ENCODE peak calls at places on chromosomes 1 and 21, in seven cellular contexts. S is mucosa of gallbladder; H is stimulated activated CD4-positive, alpha-beta T cell treated with anti-CD3 and anti-CD28 coated beads, Interleukin-2, amount 100 ng/mL, for 48 hours; P is heart left ventricle; Y is activated T-helper 9 cell treated with anti-CD3 and anti-CD28 coated beads, Interleukin-2, amount 50 U/mL, for 16 hours; J is ureter; A is H7. U is an unnamed sample.

GRCh38 chr1:41347276-41347675 is 14.0 kb upstream of the FOXO6 start:
- DNase-seq in S (no peak), H (no peak), P (no peak), Y (no peak), J (no peak), A (no peak), U (no peak)

GRCh38 chr21:14922980-14923379 is 141.8 kb downstream of the NRIP1 start:
- DNase-seq in S (no peak), H (no peak), P (no peak), Y (no peak), J (no peak), A (no peak), U (no peak)

GRCh38 chr1:3863231-3863935 is 6.1 kb downstream of the DFFB start:
- DNase-seq in S (no peak), H (no peak), P (no peak), Y (no peak), J (no peak), A (no peak), U (no peak)

GRCh38 chr1:40477680-40478057 is 579 bp downstream of the ZFP69 start:
- DNase-seq in S (no peak), H (no peak), P (no peak), Y (peak), J (no peak), A (no peak), U (no peak)

GRCh38 chr1:176765608-176766007 is 302.6 kb downstream of the PAPPA2 start:
- DNase-seq in S (no peak), H (no peak), P (no peak), Y (no peak), J (no peak), A (peak), U (no peak)

GRCh38 chr21:34942911-34943310 is 106.2 kb downstream of the RUNX1 start:
- DNase-seq in S (no peak), H (no peak), P (no peak), Y (no peak), J (no peak), A (no peak), U (no peak)

GRCh38 chr1:162107911-162108310 is 38.4 kb downstream of the NOS1AP start:
- DNase-seq in S (no peak), H (no peak), P (no peak), Y (no peak), J (no peak), A (no peak), U (no peak)

GRCh38 chr1:4075436-4076225 is 175.6 kb upstream of the C1orf174 start:
- DNase-seq in S (no peak), H (no peak), P (no peak), Y (no peak), J (no peak), A (peak), U (no peak)

GRCh38 chr1:38246955-38247952 is 200.7 kb upstream of the POU3F1 start:
- DNase-seq in S (peak), H (no peak), P (no peak), Y (no peak), J (peak), A (no peak), U (no peak)

GRCh38 chr1:86618358-86618757 is 71.5 kb downstream of the CLCA4 start:
- DNase-seq in S (no peak), H (no peak), P (no peak), Y (no peak), J (no peak), A (no peak), U (no peak)

GRCh38 chr1:50126962-50127715 is 18.4 kb downstream of the ELAVL4 start:
- DNase-seq in S (no peak), H (no peak), P (no peak), Y (no peak), J (no peak), A (no peak), U (no peak)

GRCh38 chr1:193729429-193729828 is 543.0 kb upstream of the B3GALT2 start:
- DNase-seq in S (no peak), H (no peak), P (no peak), Y (no peak), J (no peak), A (no peak), U (no peak)

U was measured in esophagus muscularis mucosa.